ENCODE peak calls at places on chromosome 3, in seven cellular contexts. K, X, D, P, A, M and E are unnamed samples.

GRCh38 chr3:129006864-129007263 is 5.8 kb downstream of the EFCC1 start:
- DNase-seq in M (no peak), A (no peak), X (no peak), K (no peak), D (no peak), P (no peak), E (no peak)

GRCh38 chr3:74631341-74631740 is 16.9 kb upstream of the CNTN3 start:
- DNase-seq in P (no peak), X (peak), D (no peak), K (no peak), M (no peak), A (no peak), E (peak)

GRCh38 chr3:4139462-4140140 is 163.6 kb upstream of the SETMAR start:
- DNase-seq in D (no peak), K (no peak), M (no peak), P (no peak), A (no peak), X (no peak), E (no peak)

GRCh38 chr3:41141431-41142164 is 57.7 kb upstream of the CTNNB1 start:
- DNase-seq in P (no peak), X (no peak), M (peak), A (no peak), K (no peak), D (no peak), E (no peak)

GRCh38 chr3:86938706-86939105 is 52.2 kb downstream of the VGLL3 start:
- DNase-seq in P (no peak), K (peak), A (no peak), M (no peak), D (no peak), X (peak), E (peak)

GRCh38 chr3:6709178-6709577 is 151.7 kb upstream of the GRM7 start:
- DNase-seq in D (no peak), X (no peak), A (no peak), K (no peak), P (no peak), M (no peak), E (no peak)

GRCh38 chr3:196541684-196542445 is 26.5 kb downstream of the WDR53 start:
- DNase-seq in A (no peak), M (peak), K (no peak), X (peak), D (no peak), P (no peak), E (no peak)

GRCh38 chr3:70729845-70730244 is 417.4 kb upstream of the MDFIC2 start:
- DNase-seq in K (peak), M (no peak), D (no peak), P (no peak), X (no peak), A (no peak), E (peak)

GRCh38 chr3:183449391-183449790 is 21.0 kb upstream of the MCF2L2 start:
- DNase-seq in M (peak), K (peak), D (peak), P (no peak), A (no peak), X (no peak), E (peak)

GRCh38 chr3:140469491-140469890 is 208.4 kb upstream of the TRIM42 start:
- DNase-seq in K (no peak), D (no peak), X (no peak), M (no peak), P (no peak), A (no peak), E (no peak)

GRCh38 chr3:74643636-74644035 is 29.2 kb upstream of the CNTN3 start:
- DNase-seq in D (no peak), X (no peak), P (no peak), K (no peak), A (no peak), M (peak), E (peak)

GRCh38 chr3:141051641-141052569 is 758 bp downstream of the SPSB4 start:
- DNase-seq in X (no peak), D (peak), A (peak), P (peak), M (peak), K (peak), E (peak)

GRCh38 chr3:58414538-58415197 is 19.0 kb downstream of the PDHB start:
- DNase-seq in K (peak), D (peak), M (peak), P (peak), X (peak), A (no peak), E (peak)

GRCh38 chr3:61783993-61784718 is 222.8 kb downstream of the PTPRG start:
- DNase-seq in M (no peak), A (no peak), P (no peak), X (no peak), D (no peak), K (no peak), E (peak)
- H2BK5ac ChIP-seq in M (no peak), A (no peak), P (no peak), X (no peak), D (no peak), K (no peak), E (peak)

GRCh38 chr3:165946360-165946759 is 109.1 kb upstream of the BCHE start:
- DNase-seq in K (no peak), A (no peak), D (no peak), M (no peak), P (no peak), X (no peak), E (no peak)
- H3K23ac ChIP-seq in K (no peak), A (no peak), D (no peak), M (no peak), P (no peak), X (no peak), E (no peak)

GRCh38 chr3:76664816-76665215 is 375.1 kb upstream of the ROBO2 start:
- DNase-seq in K (no peak), A (no peak), P (no peak), D (no peak), X (no peak), M (no peak), E (peak)

GRCh38 chr3:76656531-76657070 is 383.3 kb upstream of the ROBO2 start:
- DNase-seq in A (no peak), P (no peak), K (no peak), M (peak), D (no peak), X (no peak), E (no peak)

GRCh38 chr3:76657909-76658308 is 382.0 kb upstream of the ROBO2 start:
- DNase-seq in M (no peak), D (no peak), K (no peak), P (no peak), A (no peak), X (no peak), E (no peak)

DNA sequence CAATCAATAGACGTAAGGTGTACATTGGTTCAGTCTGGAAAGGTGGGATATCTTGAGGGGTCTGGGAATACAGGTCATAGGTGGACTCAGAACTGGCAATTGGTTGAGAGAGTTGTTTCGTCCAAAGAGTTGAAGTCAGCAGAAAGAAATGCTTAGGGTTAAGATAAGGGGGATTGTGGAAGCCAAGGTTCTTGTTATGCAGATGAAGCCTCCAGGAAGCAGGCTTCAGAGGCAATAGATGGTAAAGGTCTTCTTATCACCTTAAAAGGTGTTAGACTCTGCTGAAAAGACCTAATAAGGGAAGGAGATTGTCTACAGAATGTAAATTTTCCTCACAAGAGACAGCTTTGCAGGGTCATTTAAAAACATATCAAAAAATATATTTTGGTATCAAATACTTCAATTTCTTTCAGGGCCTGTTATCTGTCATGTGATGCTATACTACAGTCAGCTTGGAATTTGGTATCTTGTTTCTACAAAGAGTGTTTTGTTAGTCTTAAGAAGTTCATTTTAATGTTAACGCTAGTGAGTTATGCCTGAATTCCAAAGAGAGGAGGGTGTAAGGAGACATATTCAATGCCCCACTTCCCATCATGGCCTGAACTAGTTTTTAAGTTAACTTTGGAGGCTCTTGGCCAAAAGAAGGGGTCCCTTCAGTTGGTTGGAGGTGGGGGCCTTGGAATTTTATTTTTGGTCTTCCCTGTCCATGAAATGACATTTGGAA is 378.2 kb upstream of the ROBO2 start:
- DNase-seq in M (peak), A (peak), P (no peak), D (no peak), X (no peak), K (no peak), E (no peak)
- H2BK5ac ChIP-seq in M (peak), A (peak), P (no peak), D (peak), X (no peak), K (no peak), E (no peak)

DNA sequence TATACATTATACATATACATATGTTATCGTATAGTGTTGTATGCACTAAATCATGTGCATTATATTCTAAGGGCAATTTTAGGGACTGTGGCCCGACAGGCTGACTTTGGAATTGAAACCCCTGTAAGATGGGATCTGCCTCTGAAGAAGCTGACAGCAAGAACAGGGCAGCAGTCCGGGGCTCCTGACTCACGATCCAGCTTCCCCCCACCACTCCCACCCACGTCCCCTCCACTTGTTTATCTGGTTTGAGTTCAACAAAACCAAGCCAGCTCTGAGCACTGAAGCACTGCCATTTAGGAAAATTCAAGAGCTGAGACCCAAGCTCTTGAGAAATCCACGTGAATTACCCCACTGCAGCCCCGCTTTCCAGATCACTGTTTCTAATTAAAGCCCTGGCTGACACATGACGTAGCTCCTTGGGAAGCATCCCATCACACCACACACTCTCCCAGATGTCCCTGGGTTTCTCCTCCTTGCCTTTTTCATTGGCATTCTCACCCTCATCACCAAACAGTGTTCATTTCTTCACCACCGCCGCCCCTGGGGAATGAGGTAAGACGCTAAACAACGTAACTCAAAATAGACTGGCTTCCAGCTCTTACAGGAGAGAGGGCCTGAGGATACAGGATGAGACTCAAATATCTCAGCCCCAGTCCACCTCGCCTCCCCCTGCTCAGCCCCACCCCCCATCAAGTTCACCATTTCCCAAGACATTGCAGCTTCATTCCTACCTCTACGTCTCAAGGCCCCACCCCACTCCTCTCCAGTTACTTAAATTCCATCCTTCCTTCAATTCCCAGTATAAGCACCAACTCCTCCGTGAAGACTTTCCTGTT is 95.5 kb downstream of the SRGAP3 start:
- DNase-seq in D (no peak), K (no peak), P (no peak), M (peak), A (peak), X (peak), E (no peak)
- H3K23ac ChIP-seq in D (no peak), K (no peak), P (no peak), M (no peak), A (no peak), X (no peak), E (no peak)

GRCh38 chr3:154538566-154539360 is 108.8 kb upstream of the GPR149 start:
- DNase-seq in X (peak), D (no peak), K (no peak), P (no peak), M (no peak), A (no peak), E (no peak)
- H2BK5ac ChIP-seq in X (no peak), D (no peak), K (no peak), P (no peak), M (no peak), A (no peak), E (no peak)

GRCh38 chr3:88852606-88853005 is 254.8 kb upstream of the EPHA3 start:
- DNase-seq in P (no peak), X (no peak), M (no peak), A (no peak), K (no peak), D (no peak), E (no peak)
- H3K23ac ChIP-seq in P (no peak), X (no peak), M (no peak), A (no peak), K (no peak), D (no peak), E (no peak)

GRCh38 chr3:110248666-110249065 is 823.0 kb upstream of the NECTIN3 start:
- DNase-seq in X (no peak), A (no peak), K (no peak), D (no peak), M (no peak), P (no peak), E (peak)
- H2BK5ac ChIP-seq in X (no peak), A (no peak), K (no peak), D (no peak), M (no peak), P (no peak), E (no peak)

DNA sequence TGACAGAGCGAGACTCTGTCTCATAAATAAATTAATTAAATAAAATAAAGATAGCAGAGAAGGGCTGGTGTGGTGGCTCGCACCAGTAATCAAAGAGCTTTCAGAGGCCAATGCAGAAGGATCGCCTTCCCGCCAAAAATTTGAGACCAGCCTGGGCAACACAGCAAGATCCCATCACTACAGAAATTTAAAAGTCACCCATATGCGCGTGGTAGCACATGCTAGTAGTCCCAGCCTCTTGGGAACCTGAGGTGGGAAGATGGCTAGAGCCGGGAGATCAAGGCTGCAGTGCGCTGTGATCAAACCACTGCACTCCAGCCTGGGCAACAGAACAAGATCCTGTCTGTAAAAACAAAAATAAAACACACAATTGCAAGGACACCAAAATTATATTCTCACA is 9.6 kb downstream of the SMARCC1 start:
- DNase-seq in X (no peak), P (no peak), A (no peak), K (no peak), D (no peak), M (no peak), E (no peak)
- H3K23ac ChIP-seq in X (no peak), P (no peak), A (no peak), K (no peak), D (no peak), M (no peak), E (no peak)

DNA sequence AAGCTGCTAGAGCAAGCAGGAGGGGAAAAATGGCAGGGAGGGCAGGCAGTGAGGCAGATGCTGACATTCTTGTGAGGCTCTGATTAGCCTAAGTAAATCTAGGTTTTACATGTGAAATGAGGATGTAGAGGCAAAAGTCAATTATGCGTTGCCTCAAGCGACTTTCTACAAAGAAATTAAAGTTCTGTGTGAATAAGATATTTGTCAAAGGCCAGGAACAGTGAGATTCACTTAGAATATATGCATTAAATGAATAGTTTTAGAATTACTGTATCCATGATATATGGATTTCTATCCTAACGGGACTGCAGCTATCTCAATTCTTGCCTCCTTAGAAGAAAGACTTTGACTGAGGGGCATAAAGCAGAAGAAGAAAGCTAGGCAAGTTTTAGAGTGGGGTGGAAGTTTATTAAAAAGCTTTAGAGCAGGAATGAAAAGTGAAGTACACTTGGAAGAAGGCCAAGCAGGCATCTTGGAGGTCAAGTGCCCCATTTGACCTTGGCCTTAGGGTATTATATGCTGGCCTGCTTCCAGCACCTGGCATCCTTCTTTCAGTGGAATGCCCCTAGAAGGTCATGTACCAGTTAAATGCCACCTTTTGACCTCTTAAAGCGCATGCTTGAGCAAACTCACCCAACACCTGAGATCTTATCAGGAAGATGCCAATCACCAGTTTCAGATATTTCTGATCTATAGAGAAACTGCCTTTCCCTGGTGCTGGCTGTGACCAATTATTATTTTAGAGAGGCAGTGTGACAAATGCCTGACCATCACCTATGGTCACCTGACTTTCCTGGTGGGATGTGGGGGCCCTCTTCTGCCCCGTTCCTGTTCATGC is 38.2 kb downstream of the OSTN start:
- DNase-seq in X (peak), P (no peak), K (no peak), A (no peak), D (no peak), M (no peak), E (no peak)
- H2BK5ac ChIP-seq in X (no peak), P (no peak), K (no peak), A (no peak), D (no peak), M (no peak), E (peak)

DNA sequence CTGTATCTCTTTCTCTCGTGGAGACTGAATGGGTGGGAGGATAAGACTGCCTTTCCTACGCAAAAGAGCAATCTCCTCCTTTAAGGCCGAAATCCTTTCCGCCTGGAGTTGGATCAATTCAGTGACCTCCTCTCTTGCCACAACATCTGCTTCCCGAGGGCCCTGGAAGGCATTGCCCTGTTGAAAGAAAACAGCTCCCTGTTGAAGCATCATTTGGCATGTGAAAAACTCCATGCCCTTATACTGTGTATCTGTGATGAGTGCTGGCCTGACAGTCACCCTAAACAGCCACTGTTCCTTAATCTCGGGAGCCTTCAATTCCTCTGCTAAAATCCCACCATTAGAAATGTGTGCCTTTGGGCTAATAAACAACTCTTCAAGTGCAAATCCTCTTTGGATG is 80.2 kb downstream of the BOC start:
- DNase-seq in P (no peak), K (no peak), A (no peak), M (no peak), X (no peak), D (no peak), E (no peak)
- H3K23ac ChIP-seq in P (no peak), K (no peak), A (no peak), M (no peak), X (no peak), D (no peak), E (no peak)